ENCODE peak calls at places on chromosomes 1 and 21, in six cellular contexts. E is amniotic stem cell; O is non-pigmented ciliary epithelial cell; X is T-helper 9 cell; G is EH; W is central memory CD4-positive, alpha-beta T cell. R is an unnamed sample.

GRCh38 chr1:204254031-204254661 is 40.4 kb upstream of the GOLT1A start:
- DNase-seq in W (no peak), G (peak; percentile 93), X (no peak), O (no peak), E (no peak), R (no peak)

GRCh38 chr1:154861607-154862094 is 8.4 kb downstream of the KCNN3 start:
- DNase-seq in W (no peak), O (no peak), G (peak; percentile 79), X (no peak), E (no peak), R (no peak)

GRCh38 chr1:223832637-223832943 is 13.2 kb downstream of the TP53BP2 start:
- DNase-seq in O (no peak), E (no peak), W (no peak), G (no peak), X (no peak), R (no peak)

GRCh38 chr1:203480525-203481084 is 5.0 kb downstream of the PRELP start:
- DNase-seq in W (peak; percentile 25), O (no peak), E (peak; percentile 82), G (peak; percentile 100), X (peak; percentile 49), R (peak; percentile 12)

GRCh38 chr1:108878678-108879077 is 1.9 kb downstream of the GPSM2 start:
- DNase-seq in E (no peak), G (no peak), W (no peak), X (no peak), O (no peak), R (no peak)

GRCh38 chr1:38992450-38993111 is 1.5 kb downstream of the AKIRIN1 start:
- DNase-seq in X (no peak), G (no peak), O (no peak), W (peak; percentile 9), E (no peak), R (peak; percentile 4)

GRCh38 chr1:93578433-93578830 is 103.2 kb downstream of the BCAR3 start:
- DNase-seq in W (no peak), O (no peak), X (no peak), E (no peak), G (no peak), R (no peak)

GRCh38 chr21:44066116-44066515 is 41.1 kb upstream of the PWP2 start:
- DNase-seq in G (no peak), O (no peak), W (no peak), X (no peak), E (no peak), R (no peak)

GRCh38 chr1:207172321-207172720 is 68.3 kb downstream of the C4BPA start:
- DNase-seq in O (no peak), W (no peak), G (no peak), X (no peak), E (no peak), R (no peak)

GRCh38 chr1:56255516-56256181 is 323.7 kb downstream of the PLPP3 start:
- DNase-seq in E (no peak), O (no peak), W (no peak), G (peak; percentile 62), X (no peak), R (no peak)

GRCh38 chr1:42423621-42424200 is 32.1 kb downstream of the ZMYND12 start:
- DNase-seq in O (no peak), X (no peak), W (no peak), G (no peak), E (no peak), R (no peak)

GRCh38 chr1:214688891-214689290 is 85.9 kb downstream of the CENPF start:
- DNase-seq in G (peak; percentile 50), O (no peak), W (no peak), E (no peak), X (no peak), R (no peak)

GRCh38 chr1:20610950-20611349 is 22.1 kb downstream of the CDA start:
- DNase-seq in X (no peak), G (no peak), O (no peak), E (no peak), W (no peak), R (no peak)

GRCh38 chr1:54874079-54874830 is 12.7 kb downstream of the DHCR24 start:
- DNase-seq in E (no peak), W (no peak), X (no peak), O (no peak), G (no peak), R (no peak)

GRCh38 chr1:147723691-147724323 is 36.6 kb downstream of the GJA5 start:
- DNase-seq in G (peak; percentile 57), X (no peak), W (no peak), E (no peak), O (no peak), R (no peak)

GRCh38 chr1:40783001-40783905 is at the start of gene KCNQ4:
- DNase-seq in E (no peak), G (peak; percentile 36), W (no peak), O (no peak), X (no peak), R (peak; percentile 4)

GRCh38 chr1:156433602-156434001 is 64.6 kb downstream of the RHBG start:
- DNase-seq in O (no peak), G (no peak), W (no peak), X (no peak), E (no peak), R (no peak)

GRCh38 chr1:153649867-153650235 is 8.7 kb upstream of the SNAPIN start:
- DNase-seq in X (no peak), O (no peak), E (no peak), W (no peak), G (no peak), R (peak; percentile 33)

GRCh38 chr1:243213045-243213787 is 41.9 kb downstream of the CEP170 start:
- DNase-seq in W (no peak), X (no peak), G (peak; percentile 75), E (no peak), O (no peak), R (no peak)

GRCh38 chr1:61887076-61887867 is 145.0 kb downstream of the PATJ start:
- DNase-seq in W (no peak), G (no peak), X (no peak), E (no peak), O (no peak), R (no peak)

GRCh38 chr1:201255470-201256362 is 27.6 kb upstream of the PKP1 start:
- DNase-seq in W (no peak), G (no peak), X (no peak), E (no peak), O (no peak), R (no peak)

GRCh38 chr1:220189750-220190347 is 82.4 kb downstream of the RAB3GAP2 start:
- DNase-seq in E (peak; percentile 21), G (peak; percentile 45), W (no peak), O (no peak), X (no peak), R (no peak)

GRCh38 chr1:94866178-94866822 is 46.1 kb downstream of the SLC44A3 start:
- DNase-seq in G (peak; percentile 98), O (peak; percentile 34), W (no peak), X (no peak), E (no peak), R (no peak)

GRCh38 chr1:218812360-218812759 is 361.3 kb upstream of the LYPLAL1 start:
- DNase-seq in E (no peak), X (no peak), G (no peak), W (no peak), O (no peak), R (no peak)

R was measured in naive thymus-derived CD4-positive, alpha-beta T cell.